ENCODE peak calls at places on chromosomes 13 and 19, in four cellular contexts. S is T-cell, D is HFFc6, J is EL. L is an unnamed sample.

GRCh38 chr13:83532809-83533208 is 349.5 kb downstream of the SLITRK1 start:
- DNase-seq in D (no peak), J (no peak), S (no peak), L (no peak)

GRCh38 chr13:34671136-34671535 is 270.9 kb upstream of the NBEA start:
- DNase-seq in D (no peak), J (no peak), S (no peak), L (no peak)

GRCh38 chr13:23870356-23871146 is 18.6 kb downstream of the MIPEP start:
- DNase-seq in J (no peak), D (no peak), S (no peak), L (no peak)

GRCh38 chr13:57611956-57612355 is 19.6 kb upstream of the PCDH17 start:
- DNase-seq in D (no peak), J (no peak), S (no peak), L (no peak)

GRCh38 chr19:37691881-37692504 is 27.6 kb downstream of the ZNF607 start:
- DNase-seq in J (peak), D (peak), S (peak), L (peak)

GRCh38 chr19:29596885-29597525 is 9.1 kb upstream of the POP4 start:
- DNase-seq in S (no peak), D (peak), J (peak), L (no peak)

GRCh38 chr13:101473458-101473857 is 21.0 kb downstream of the ITGBL1 start:
- DNase-seq in D (peak), J (peak), S (no peak), L (no peak)

GRCh38 chr13:110421696-110422395 is 114.8 kb downstream of the COL4A2 start:
- DNase-seq in S (no peak), J (peak), D (no peak), L (no peak)

GRCh38 chr13:96848275-96848674 is 146.0 kb downstream of the OXGR1 start:
- DNase-seq in D (no peak), J (no peak), S (no peak), L (no peak)

GRCh38 chr13:63773476-63773875 is 2357.8 kb upstream of the PCDH20 start:
- DNase-seq in S (no peak), J (peak), D (no peak), L (no peak)

GRCh38 chr13:45082964-45083363 is 37.3 kb upstream of the GTF2F2 start:
- DNase-seq in J (peak), D (peak), S (no peak), L (no peak)

GRCh38 chr19:13017306-13018036 is 22.2 kb downstream of the NFIX start:
- DNase-seq in D (no peak), J (no peak), S (no peak), L (no peak)

GRCh38 chr19:53311044-53311443 is 22.5 kb upstream of the ZNF845 start:
- DNase-seq in S (no peak), D (no peak), J (no peak), L (no peak)

GRCh38 chr13:75135325-75135825 is 346.6 kb downstream of the TBC1D4 start:
- DNase-seq in D (peak), J (peak), S (no peak), L (no peak)

GRCh38 chr13:106318941-106319411 is 216.5 kb downstream of the EFNB2 start:
- DNase-seq in J (peak), D (peak), S (no peak), L (no peak)

GRCh38 chr19:12665281-12665573 is 1.3 kb downstream of the MAN2B1 start:
- DNase-seq in J (no peak), D (no peak), S (peak), L (no peak)

GRCh38 chr19:6375411-6376010 is at the start of gene PSPN:
- DNase-seq in S (no peak), D (no peak), J (no peak), L (no peak)

GRCh38 chr19:36916991-36917390 is 859 bp downstream of the ZNF568 start:
- DNase-seq in J (peak), S (no peak), D (peak), L (no peak)

GRCh38 chr19:8577247-8577646 is at the start of gene MYO1F:
- DNase-seq in S (no peak), J (no peak), D (no peak), L (no peak)

GRCh38 chr13:44713793-44714469 is 137.8 kb upstream of the TSC22D1 start:
- DNase-seq in J (peak), S (no peak), D (peak), L (no peak)

GRCh38 chr19:4068058-4068966 is 1.6 kb upstream of the ZBTB7A start:
- DNase-seq in J (no peak), D (no peak), S (no peak), L (no peak)

GRCh38 chr13:33744589-33745369 is 73.2 kb upstream of the RFC3 start:
- DNase-seq in J (peak), S (no peak), D (peak), L (no peak)

GRCh38 chr19:6761053-6761676 is 6.1 kb downstream of the SH2D3A start:
- DNase-seq in J (no peak), D (no peak), S (no peak), L (no peak)

GRCh38 chr19:38993271-38993670 is 17.7 kb upstream of the FBXO17 start:
- DNase-seq in S (no peak), J (peak), D (peak), L (no peak)

GRCh38 chr13:21237081-21237480 is 60.6 kb downstream of the MRPL57 start:
- DNase-seq in S (no peak), D (no peak), J (no peak), L (no peak)

GRCh38 chr19:49186108-49186507 is 28.5 kb downstream of the TRPM4 start:
- DNase-seq in D (no peak), S (no peak), J (no peak), L (no peak)

GRCh38 chr13:28684257-28684656 is 25.3 kb downstream of the POMP start:
- DNase-seq in D (no peak), S (no peak), J (no peak), L (no peak)

L was measured in frontal cortex.